ENCODE peak calls at places on chromosomes 5 and 9, in nine cellular contexts. D, Q, L, P, E, K, W, Y and O are unnamed samples.

GRCh38 chr5:139272471-139273321 is 20.8 kb upstream of the MATR3 start:
- DNase-seq in D (no peak), Q (peak), L (no peak), P (no peak), E (peak), K (no peak), W (peak), Y (peak), O (peak)

GRCh38 chr5:143977891-143978448 is 166.0 kb downstream of the HMHB1 start:
- DNase-seq in D (no peak), Q (no peak), L (no peak), P (no peak), E (peak), K (no peak), W (peak), Y (peak), O (peak)

GRCh38 chr9:87973122-87973521 is 1.2 kb downstream of the CDK20 start:
- DNase-seq in D (no peak), Q (no peak), L (no peak), P (no peak), E (no peak), K (no peak), W (no peak), Y (no peak), O (no peak)

GRCh38 chr5:179431221-179431620 is 86.0 kb upstream of the ADAMTS2 start:
- DNase-seq in D (no peak), Q (no peak), L (no peak), P (no peak), E (no peak), K (no peak), W (no peak), Y (no peak), O (no peak)

GRCh38 chr9:6876195-6876594 is 118.4 kb downstream of the KDM4C start:
- DNase-seq in D (no peak), Q (peak), L (no peak), P (no peak), E (no peak), K (no peak), W (peak), Y (no peak), O (no peak)

GRCh38 chr5:175710361-175710760 is 52.5 kb downstream of the HRH2 start:
- DNase-seq in D (no peak), Q (no peak), L (peak), P (no peak), E (no peak), K (no peak), W (no peak), Y (no peak), O (no peak)

GRCh38 chr5:84688566-84688965 is 303.9 kb upstream of the EDIL3 start:
- DNase-seq in D (no peak), Q (peak), L (no peak), P (no peak), E (peak), K (no peak), W (peak), Y (peak), O (peak)

GRCh38 chr9:125654121-125654520 is 52.9 kb downstream of the MAPKAP1 start:
- DNase-seq in D (no peak), Q (no peak), L (no peak), P (no peak), E (no peak), K (no peak), W (no peak), Y (no peak), O (no peak)

GRCh38 chr5:56951131-56951945 is 585 bp downstream of the MIER3 start:
- DNase-seq in D (peak), Q (no peak), L (peak), P (peak), E (no peak), K (peak), W (no peak), Y (peak), O (peak)

GRCh38 chr5:102910240-102911226 is 155.4 kb downstream of the PAM start:
- DNase-seq in D (no peak), Q (peak), L (no peak), P (no peak), E (no peak), K (no peak), W (peak), Y (peak), O (peak)

DNA sequence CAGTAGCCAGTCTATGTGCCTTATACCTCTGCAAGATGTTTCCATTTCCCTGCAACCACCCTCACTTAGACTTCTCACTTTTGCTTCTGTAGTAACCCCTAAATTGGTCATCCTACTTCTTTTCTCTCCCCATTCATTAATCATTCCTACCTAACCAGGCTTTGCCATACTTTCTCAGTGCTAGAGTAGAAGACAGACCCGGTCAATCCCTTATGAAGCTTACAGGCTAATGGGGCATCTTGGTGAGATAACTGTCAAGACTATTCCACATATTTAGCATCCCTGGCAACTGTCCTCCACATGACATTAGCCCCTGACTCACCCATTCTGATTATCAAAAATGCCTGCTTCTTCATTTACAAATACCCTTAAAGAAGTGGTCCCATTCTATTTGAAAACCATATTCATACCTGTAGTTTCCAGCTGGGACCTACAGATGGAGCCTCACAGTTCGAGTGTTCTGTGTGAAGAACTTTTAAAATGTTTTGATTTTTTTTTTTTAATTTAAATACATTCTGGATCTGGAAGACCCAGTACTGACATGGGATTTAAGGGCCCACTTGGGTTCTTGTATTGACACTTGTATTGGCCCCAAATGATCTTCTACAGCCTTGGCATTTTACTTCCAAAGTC is 21.0 kb downstream of the F2RL2 start:
- DNase-seq in D (no peak), Q (peak), L (no peak), P (no peak), E (peak), K (no peak), W (no peak), Y (peak), O (peak)
- TF ChIP-seq CTCF in D (no peak), Q (peak), L (no peak), P (peak), E (peak), K (no peak), W (peak), Y (peak), O (peak)

DNA sequence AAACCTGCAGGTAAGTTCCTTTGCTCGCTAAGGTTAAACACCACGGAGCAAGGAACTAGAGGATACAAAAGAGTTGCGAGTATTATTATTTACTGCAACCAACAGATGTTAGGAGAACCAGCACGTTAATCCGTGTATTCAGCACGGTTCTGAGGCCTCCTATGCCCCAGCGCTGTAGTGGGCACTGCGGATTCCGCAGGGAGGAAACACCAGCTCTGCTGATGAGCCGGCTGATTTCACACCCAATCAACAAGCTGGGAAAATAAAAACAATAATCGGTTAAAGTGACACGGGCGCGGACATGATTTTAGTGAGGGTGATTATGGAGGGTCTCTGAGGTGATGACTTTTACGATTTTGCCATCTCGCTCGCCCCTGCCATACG is 689 bp upstream of the PRELID2 start:
- DNase-seq in D (no peak), Q (no peak), L (no peak), P (no peak), E (no peak), K (no peak), W (no peak), Y (no peak), O (no peak)
- H3K4me3 ChIP-seq in D (peak), Q (peak), L (peak), P (peak), E (peak), K (peak), W (peak), Y (peak), O (peak)

GRCh38 chr5:169911448-169912212 is 68.7 kb downstream of the INSYN2B start:
- DNase-seq in D (no peak), Q (no peak), L (no peak), P (no peak), E (no peak), K (no peak), W (no peak), Y (no peak), O (no peak)
- TF ChIP-seq CTCF in D (no peak), Q (no peak), L (no peak), P (no peak), E (no peak), K (no peak), W (no peak), Y (no peak), O (no peak)

DNA sequence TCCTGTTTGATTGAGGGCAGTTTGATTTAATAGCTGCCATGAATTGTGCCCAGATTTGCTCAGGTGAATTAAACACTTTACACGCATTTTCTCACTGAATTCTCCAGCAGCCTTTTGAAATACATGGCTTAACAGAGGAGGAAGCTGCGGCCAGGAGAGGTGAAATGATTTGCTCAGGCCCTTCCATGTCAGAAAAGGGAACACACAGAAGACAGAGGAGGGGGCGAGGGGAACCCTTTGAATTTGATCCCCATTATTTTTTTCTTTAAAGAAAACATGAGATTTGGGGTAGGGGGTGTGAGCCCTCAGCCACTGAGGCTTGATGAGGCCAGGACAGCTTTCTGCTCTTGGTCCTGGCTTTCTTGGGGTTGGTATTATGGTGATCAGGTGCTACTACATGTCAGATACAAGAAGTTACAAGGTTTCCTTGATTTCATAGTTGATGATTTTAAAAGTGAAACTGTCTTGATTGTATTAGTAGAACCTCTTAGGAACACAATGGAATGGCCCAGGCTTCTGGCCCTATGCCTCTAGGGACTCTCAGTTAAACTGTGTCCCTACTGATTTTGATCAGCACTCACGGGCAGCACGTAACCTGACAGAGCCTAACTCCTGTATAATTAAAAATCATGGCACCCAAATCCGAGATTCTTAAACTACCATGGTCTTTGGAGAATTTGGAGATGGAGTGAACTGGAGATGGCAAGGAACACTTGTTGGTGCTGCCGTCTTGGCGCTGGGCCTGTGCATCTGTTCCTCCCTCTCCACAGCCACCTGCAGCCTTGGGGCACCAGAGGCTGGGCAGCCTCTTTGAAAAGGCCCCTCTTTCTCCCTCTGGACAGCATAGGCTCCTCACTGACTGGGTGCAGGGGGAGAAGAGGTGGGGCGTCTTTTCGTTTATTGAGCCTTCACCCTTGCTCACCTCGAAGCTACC is 107.9 kb downstream of the TRIO start:
- DNase-seq in D (no peak), Q (no peak), L (no peak), P (no peak), E (no peak), K (no peak), W (no peak), Y (no peak), O (no peak)
- H3K4me3 ChIP-seq in D (no peak), Q (no peak), L (no peak), P (no peak), E (no peak), K (no peak), W (no peak), Y (no peak), O (no peak)

GRCh38 chr5:157990583-157991181 is 131.7 kb upstream of the CLINT1 start:
- DNase-seq in D (no peak), Q (no peak), L (no peak), P (no peak), E (no peak), K (no peak), W (no peak), Y (no peak), O (no peak)

GRCh38 chr5:157998021-157998504 is 139.1 kb upstream of the CLINT1 start:
- DNase-seq in D (no peak), Q (peak), L (no peak), P (no peak), E (no peak), K (no peak), W (peak), Y (peak), O (peak)

GRCh38 chr5:157993201-157993600 is 134.3 kb upstream of the CLINT1 start:
- DNase-seq in D (no peak), Q (no peak), L (no peak), P (no peak), E (no peak), K (no peak), W (no peak), Y (no peak), O (no peak)

GRCh38 chr5:157994271-157994691 is 135.3 kb upstream of the CLINT1 start:
- DNase-seq in D (no peak), Q (no peak), L (no peak), P (no peak), E (no peak), K (no peak), W (no peak), Y (no peak), O (no peak)

DNA sequence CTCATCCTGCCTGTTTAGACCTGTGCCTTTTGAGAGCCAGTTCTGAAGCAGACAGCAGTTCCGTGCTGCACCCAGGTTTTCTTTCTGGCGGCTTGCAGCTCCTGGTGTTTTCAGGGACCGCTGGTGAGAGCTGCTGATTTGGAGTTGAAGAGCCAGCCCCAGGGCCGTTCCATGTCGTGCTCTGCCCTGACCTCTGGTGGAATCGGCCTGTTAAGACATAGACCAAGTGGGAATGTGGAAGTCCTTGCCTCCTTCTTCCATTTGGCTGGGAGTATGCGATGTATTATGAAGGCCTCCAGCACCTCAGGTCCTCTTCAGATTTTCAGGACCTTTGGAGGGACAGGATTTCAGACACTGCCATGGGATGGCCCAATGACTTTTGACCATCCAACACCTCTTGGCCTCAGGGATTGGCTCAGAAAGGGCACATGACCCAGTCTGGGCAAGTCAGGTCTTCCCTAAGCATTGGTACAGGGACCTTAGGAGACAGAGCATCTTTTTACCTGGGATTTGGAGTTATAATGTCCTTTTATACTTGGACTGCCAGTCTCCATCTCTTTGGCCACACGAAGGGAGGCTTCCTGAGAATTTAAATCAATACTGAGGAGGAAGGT is 136.1 kb upstream of the CLINT1 start:
- DNase-seq in D (peak), Q (peak), L (peak), P (peak), E (peak), K (peak), W (peak), Y (peak), O (peak)
- TF ChIP-seq CTCF in D (peak), Q (peak), L (peak), P (peak), E (peak), K (peak), W (peak), Y (peak), O (peak)

GRCh38 chr9:2023042-2023441 is 7.9 kb downstream of the SMARCA2 start:
- DNase-seq in D (no peak), Q (no peak), L (no peak), P (no peak), E (no peak), K (no peak), W (no peak), Y (no peak), O (no peak)

GRCh38 chr9:2026598-2026997 is 11.5 kb downstream of the SMARCA2 start:
- DNase-seq in D (no peak), Q (no peak), L (no peak), P (no peak), E (peak), K (no peak), W (no peak), Y (no peak), O (no peak)

GRCh38 chr9:2023532-2023931 is 8.4 kb downstream of the SMARCA2 start:
- DNase-seq in D (no peak), Q (no peak), L (no peak), P (no peak), E (no peak), K (no peak), W (no peak), Y (no peak), O (peak)

GRCh38 chr9:2026181-2026580 is 11.0 kb downstream of the SMARCA2 start:
- DNase-seq in D (no peak), Q (no peak), L (no peak), P (no peak), E (no peak), K (no peak), W (no peak), Y (no peak), O (no peak)

GRCh38 chr9:2024888-2025781 is 10.0 kb downstream of the SMARCA2 start:
- DNase-seq in D (no peak), Q (no peak), L (no peak), P (no peak), E (peak), K (no peak), W (no peak), Y (peak), O (peak)
- H3K4me3 ChIP-seq in D (no peak), Q (no peak), L (no peak), P (no peak), E (no peak), K (no peak), W (no peak), Y (no peak), O (no peak)

DNA sequence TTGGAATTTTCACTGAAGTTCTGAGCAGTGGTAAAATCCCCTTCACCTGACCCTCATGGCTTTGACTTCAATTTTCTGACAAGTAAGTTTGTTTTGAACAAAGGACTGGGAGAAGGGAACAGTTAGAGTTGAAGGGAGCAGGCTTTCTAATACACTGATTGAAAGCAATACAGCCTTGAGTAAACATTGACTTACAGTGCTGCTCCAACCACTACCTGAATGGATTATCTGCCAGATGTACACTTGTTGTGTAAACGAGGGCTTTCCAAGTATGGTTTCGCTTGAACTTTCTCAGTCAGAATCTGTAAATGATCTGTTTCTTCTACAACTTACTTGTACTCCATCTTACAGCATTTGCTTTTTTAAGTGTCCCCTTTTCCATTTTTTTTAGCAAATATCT is 1414.9 kb upstream of the NUDT12 start:
- DNase-seq in D (no peak), Q (no peak), L (no peak), P (no peak), E (no peak), K (no peak), W (no peak), Y (no peak), O (no peak)
- TF ChIP-seq CTCF in D (no peak), Q (no peak), L (no peak), P (no peak), E (no peak), K (no peak), W (no peak), Y (no peak), O (no peak)